ENCODE peak calls at places on chromosomes 5 and 9, in four cellular contexts. S, C, B and A are unnamed samples. For H3K9me3, the result is how much of the 10 kb centered on the place peaks cover.

GRCh38 chr5:125311743-125312142 is 565.3 kb upstream of the ZNF608 start:
- DNase-seq in S (no peak), C (peak), B (no peak), A (peak)

GRCh38 chr5:150656191-150657132 is 4.6 kb upstream of the MYOZ3 start:
- DNase-seq in S (peak), C (no peak), B (peak), A (no peak)

GRCh38 chr5:91925249-91925648 is 542.1 kb upstream of the ARRDC3 start:
- DNase-seq in S (no peak), C (no peak), B (no peak), A (no peak)

GRCh38 chr5:169442354-169443248 is 141.0 kb upstream of the SPDL1 start:
- DNase-seq in S (no peak), C (no peak), B (no peak), A (no peak)

GRCh38 chr5:156753846-156754245 is 96.2 kb upstream of the PPP1R2B start:
- DNase-seq in S (no peak), C (no peak), B (no peak), A (no peak)

GRCh38 chr9:133881671-133882381 is 110.3 kb downstream of the VAV2 start:
- DNase-seq in S (no peak), C (no peak), B (no peak), A (no peak)

GRCh38 chr5:160020266-160020770 is 11.4 kb downstream of the TTC1 start:
- DNase-seq in S (no peak), C (no peak), B (no peak), A (no peak)

GRCh38 chr5:2330325-2330724 is 421.2 kb downstream of the IRX2 start:
- DNase-seq in S (no peak), C (no peak), B (no peak), A (no peak)

GRCh38 chr9:109817146-109817845 is 37.3 kb downstream of the PALM2AKAP2 start:
- DNase-seq in S (no peak), C (no peak), B (no peak), A (no peak)

GRCh38 chr9:105079457-105079856 is 151.5 kb upstream of the ABCA1 start:
- DNase-seq in S (no peak), C (no peak), B (no peak), A (no peak)
- H3K27ac ChIP-seq in S (no peak), C (no peak), B (no peak), A (no peak)

GRCh38 chr5:179055436-179055835 is 4.7 kb upstream of the ZNF354C start:
- DNase-seq in S (no peak), C (no peak), B (no peak), A (no peak)
- H3K9me3 ChIP-seq in S (under half), C (under half), B (under half), A (under half)

DNA sequence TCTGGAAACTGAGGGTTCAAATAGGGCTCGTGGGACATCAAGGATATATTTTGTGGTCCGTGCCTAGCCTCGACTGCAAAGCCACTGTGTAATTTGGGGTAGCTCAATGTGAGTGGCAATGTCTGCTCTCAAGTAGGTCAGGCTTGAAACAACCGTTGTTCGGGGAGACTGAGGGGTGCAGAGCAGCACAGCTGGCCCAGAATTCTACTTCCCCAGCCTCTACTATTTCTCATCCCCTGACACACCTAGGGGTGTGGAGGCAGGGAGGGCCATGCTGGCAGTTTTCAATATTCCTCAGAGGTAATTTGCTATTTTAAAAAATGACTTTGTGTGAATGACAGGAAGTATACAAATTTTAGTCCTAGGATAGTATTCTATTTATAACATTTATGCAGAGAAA is 1.4 kb upstream of the DAB2 start:
- DNase-seq in S (no peak), C (no peak), B (no peak), A (no peak)
- TF ChIP-seq CTCF in S (no peak), C (no peak), B (no peak), A (no peak)

GRCh38 chr9:28064241-28064640 is 491.0 kb upstream of the C9orf72 start:
- DNase-seq in S (no peak), C (no peak), B (no peak), A (no peak)
- H3K27ac ChIP-seq in S (no peak), C (no peak), B (no peak), A (no peak)

GRCh38 chr9:71879644-71880174 is 31.3 kb downstream of the ABHD17B start:
- DNase-seq in S (no peak), C (no peak), B (no peak), A (no peak)
- H3K9me3 ChIP-seq in S (under half), C (under half), B (half or more), A (under half)

GRCh38 chr9:21392270-21392669 is 7.1 kb upstream of the IFNA2 start:
- DNase-seq in S (no peak), C (no peak), B (no peak), A (no peak)
- TF ChIP-seq CTCF in S (peak), C (peak), B (no peak), A (peak)

DNA sequence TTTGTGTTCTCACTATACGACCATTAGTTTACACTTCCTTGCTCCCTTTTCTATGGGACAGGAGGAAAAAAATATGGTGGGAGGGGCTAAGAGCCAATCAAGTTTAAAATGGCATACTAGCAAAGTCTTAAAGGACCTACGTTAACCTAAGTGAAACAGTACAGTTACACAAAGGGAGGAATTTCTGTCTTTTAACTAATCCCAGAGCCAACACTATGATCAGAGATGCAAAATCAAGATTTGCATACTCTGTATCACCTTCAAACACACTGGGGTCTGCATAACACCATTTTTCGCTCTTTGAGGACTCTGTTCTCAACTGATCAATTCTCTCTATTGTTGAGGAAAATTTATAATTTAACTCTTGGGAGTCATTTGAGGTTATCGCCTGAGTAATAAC is 49.8 kb downstream of the ALDH1A1 start:
- DNase-seq in S (no peak), C (no peak), B (no peak), A (no peak)
- H3K27ac ChIP-seq in S (no peak), C (no peak), B (no peak), A (no peak)

GRCh38 chr5:17966636-17967402 is 332.6 kb downstream of the TAF11L14 start:
- DNase-seq in S (no peak), C (no peak), B (no peak), A (no peak)
- H3K9me3 ChIP-seq in S (under half), C (under half), B (under half), A (under half)

DNA sequence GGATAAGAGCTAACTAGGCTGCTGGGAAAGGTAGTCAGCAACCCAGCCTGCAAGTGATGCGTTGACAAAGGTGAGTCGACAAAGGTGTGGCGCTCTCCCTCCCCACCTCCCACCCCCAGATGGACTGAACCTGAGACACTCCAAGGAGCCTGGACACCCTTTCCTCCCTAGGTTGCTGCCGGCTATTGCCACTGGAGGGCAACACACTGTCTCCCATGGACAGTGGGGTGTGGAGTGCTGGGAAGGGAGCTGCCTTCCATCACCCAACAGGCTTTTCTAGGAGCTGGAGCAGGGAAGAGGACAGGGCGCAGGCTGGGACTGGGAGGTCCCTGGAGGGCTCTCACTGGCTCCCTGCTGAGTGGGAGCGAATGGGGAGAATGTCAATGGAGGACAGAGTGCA is 75.4 kb upstream of the ARAP3 start:
- DNase-seq in S (peak), C (no peak), B (no peak), A (no peak)
- TF ChIP-seq CTCF in S (peak), C (peak), B (peak), A (peak)